ENCODE peak calls at places on chromosome 22, in five cellular contexts. V is GM12878, W is NT2/D1, Z is HepG2, J is H1. O is an unnamed sample.

GRCh38 chr22:44522526-44523170 is 24.6 kb upstream of the RTL6 start:
- DNase-seq in W (no peak), Z (no peak), J (no peak), V (no peak), O (no peak)

GRCh38 chr22:17927062-17927461 is 97.3 kb downstream of the MICAL3 start:
- DNase-seq in Z (no peak), W (no peak), J (no peak), V (no peak), O (no peak)

GRCh38 chr22:27782065-27782464 is 19.5 kb downstream of the MN1 start:
- DNase-seq in V (no peak), J (no peak), W (no peak), Z (no peak), O (no peak)

GRCh38 chr22:38696606-38697005 is 4.1 kb downstream of the JOSD1 start:
- DNase-seq in V (no peak), Z (peak; percentile 53), J (no peak), W (no peak), O (no peak)

GRCh38 chr22:30523646-30524489 is 18.4 kb upstream of the SEC14L4 start:
- DNase-seq in Z (no peak), V (no peak), J (no peak), W (no peak), O (no peak)

GRCh38 chr22:50002791-50003190 is 9.8 kb downstream of the IL17REL start:
- DNase-seq in Z (no peak), W (no peak), V (no peak), J (no peak), O (peak; percentile 2)

GRCh38 chr22:30221121-30221992 is 25.2 kb downstream of the LIF start:
- DNase-seq in J (no peak), V (peak; percentile 56), Z (no peak), W (no peak), O (no peak)

GRCh38 chr22:32204856-32205722 is at the start of gene RFPL2:
- DNase-seq in Z (peak; percentile 61), W (peak; percentile 39), J (no peak), V (no peak), O (peak; percentile 85)

GRCh38 chr22:29070490-29070889 is 2.3 kb upstream of the KREMEN1 start:
- DNase-seq in Z (no peak), V (no peak), J (no peak), W (no peak), O (no peak)

GRCh38 chr22:43823353-43823908 is 11.3 kb upstream of the EFCAB6 start:
- DNase-seq in J (no peak), Z (peak; percentile 61), W (no peak), V (no peak), O (no peak)

GRCh38 chr22:35056486-35056885 is 9.5 kb upstream of the ISX start:
- DNase-seq in Z (no peak), W (no peak), J (no peak), V (no peak), O (no peak)

GRCh38 chr22:20028855-20029549 is 8.1 kb downstream of the TANGO2 start:
- DNase-seq in J (no peak), V (no peak), Z (no peak), W (no peak), O (no peak)

GRCh38 chr22:33605686-33606085 is 314.6 kb downstream of the LARGE1 start:
- DNase-seq in J (no peak), Z (no peak), W (no peak), V (no peak), O (no peak)

GRCh38 chr22:45162531-45162930 is 1.2 kb upstream of the NUP50 start:
- DNase-seq in W (no peak), J (no peak), V (no peak), Z (no peak), O (no peak)

GRCh38 chr22:38041760-38042584 is 15.2 kb upstream of the PICK1 start:
- DNase-seq in Z (no peak), J (no peak), W (no peak), V (no peak), O (no peak)

GRCh38 chr22:43891360-43892182 is at the start of gene PNPLA5:
- DNase-seq in W (no peak), J (no peak), V (no peak), Z (no peak), O (no peak)

GRCh38 chr22:43988116-43988817 is 33.0 kb downstream of the SAMM50 start:
- DNase-seq in V (no peak), Z (no peak), J (no peak), W (no peak), O (no peak)

GRCh38 chr22:50665212-50665611 is 7.4 kb upstream of the SHANK3 start:
- DNase-seq in V (no peak), Z (no peak), J (no peak), W (no peak), O (no peak)

GRCh38 chr22:45235101-45235777 is 5.5 kb downstream of the KIAA0930 start:
- DNase-seq in Z (no peak), V (peak; percentile 81), J (no peak), W (no peak), O (no peak)

GRCh38 chr22:41589260-41589600 is 410 bp downstream of the PMM1 start:
- DNase-seq in W (no peak), Z (no peak), J (peak; percentile 17), V (no peak), O (no peak)

GRCh38 chr22:44364750-44365118 is 52.0 kb upstream of the SHISAL1 start:
- DNase-seq in W (no peak), J (no peak), V (no peak), Z (no peak), O (no peak)

GRCh38 chr22:32142600-32142999 is 16.5 kb downstream of the C22orf42 start:
- DNase-seq in V (no peak), J (no peak), Z (no peak), W (no peak), O (no peak)

GRCh38 chr22:32200752-32201151 is 4.1 kb downstream of the RFPL2 start:
- DNase-seq in V (no peak), W (no peak), J (no peak), Z (no peak), O (no peak)

GRCh38 chr22:31538815-31539214 is 42.5 kb downstream of the SFI1 start:
- DNase-seq in Z (no peak), J (no peak), W (no peak), V (peak; percentile 58), O (no peak)

DNA sequence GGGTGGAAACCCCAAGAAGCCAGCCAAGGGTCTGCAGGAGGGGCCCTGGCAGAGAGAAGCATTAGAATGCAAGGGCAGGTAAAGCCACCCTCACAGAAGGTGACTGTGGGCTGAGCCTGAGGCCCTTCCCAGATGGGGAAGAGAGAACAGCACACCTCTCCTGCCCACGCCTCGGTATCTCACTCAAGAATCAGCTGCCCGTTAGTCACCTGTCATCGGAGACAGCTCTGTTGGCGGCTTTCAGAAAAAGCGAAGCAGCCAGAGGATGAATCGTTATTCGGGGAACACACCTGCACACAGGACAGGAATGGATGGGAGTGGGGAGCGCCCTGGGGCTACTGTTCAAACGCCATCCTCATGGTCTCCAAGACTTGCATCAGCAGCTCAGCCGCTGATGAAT is 21.7 kb upstream of the TMA7B start:
- DNase-seq in V (no peak), Z (no peak), W (no peak), J (no peak), O (no peak)
- TF ChIP-seq SUZ12 in V (no peak), Z (no peak), W (no peak), J (no peak), O (no peak)

DNA sequence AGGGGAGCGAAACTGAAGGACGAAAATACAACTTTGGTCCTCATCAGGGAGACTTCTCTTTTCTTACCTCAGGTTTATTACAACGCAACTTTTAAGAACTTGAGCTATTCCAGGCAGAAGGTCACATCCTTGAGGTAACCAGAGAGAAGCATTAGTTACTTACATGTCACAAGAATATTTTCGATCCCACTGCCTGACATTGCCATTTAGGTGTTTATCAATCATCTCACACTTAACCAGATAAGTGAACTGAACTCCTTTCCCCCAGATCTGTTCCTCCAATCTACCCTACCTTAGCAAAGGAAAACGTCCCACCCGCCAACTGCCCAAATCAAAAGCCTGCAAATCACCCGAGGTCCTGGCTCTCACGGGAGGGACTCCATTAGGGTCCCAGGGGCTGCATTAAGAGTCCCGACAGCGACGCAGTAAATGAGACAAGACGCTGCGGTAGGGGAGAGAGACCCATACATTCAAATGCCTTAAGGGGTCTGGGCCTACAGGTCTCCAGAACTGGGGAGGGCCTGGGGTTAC is 734 bp downstream of the ZNF280B start:
- DNase-seq in V (no peak), J (no peak), W (no peak), Z (no peak), O (peak; percentile 13)
- TF ChIP-seq SUZ12 in V (no peak), J (no peak), W (no peak), Z (no peak), O (no peak)

DNA sequence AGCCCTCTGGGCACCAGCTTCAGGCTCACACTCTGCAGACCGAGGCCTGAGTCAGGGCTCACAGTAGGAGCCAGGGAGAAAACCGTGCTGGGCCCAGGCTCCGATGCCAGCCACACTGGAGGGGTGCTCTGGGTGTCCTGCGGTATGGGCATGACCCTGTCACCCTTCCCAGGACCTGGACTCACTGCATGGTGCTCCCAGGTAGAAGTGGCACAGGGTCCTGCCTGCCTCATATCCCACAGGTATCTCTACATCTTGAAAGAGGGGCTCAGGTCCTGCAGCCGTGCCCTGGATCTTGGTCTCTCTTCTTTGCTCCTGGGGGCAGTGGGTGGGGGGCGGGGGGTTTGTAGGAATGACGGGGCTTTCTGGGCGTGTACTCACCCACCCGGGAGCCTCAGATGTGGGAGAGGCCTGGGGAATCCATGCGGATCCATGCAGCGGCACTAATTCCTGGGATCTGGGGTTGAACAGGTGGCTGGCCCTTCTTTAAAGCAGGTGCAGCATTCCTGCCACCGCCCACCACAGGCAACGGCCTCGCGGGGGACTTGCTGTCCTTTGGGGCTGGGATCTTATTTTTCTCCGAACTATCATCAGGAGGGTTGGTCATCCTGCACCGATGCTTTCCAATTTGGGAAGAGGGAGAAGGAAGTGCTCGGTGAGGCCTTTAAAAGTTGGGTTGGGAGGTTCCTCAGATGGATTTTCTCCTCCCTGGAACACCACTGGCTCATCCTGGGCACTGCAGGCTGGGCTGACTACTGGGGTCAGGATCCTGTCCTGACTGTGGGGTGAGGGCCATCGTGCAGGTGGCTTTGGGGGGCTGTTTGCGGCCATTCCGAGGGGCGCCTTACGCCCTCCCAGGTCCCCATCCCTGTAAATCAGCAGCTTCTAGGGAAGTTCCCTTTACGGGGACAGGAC is 886.4 kb downstream of the BRD1 start:
- DNase-seq in V (no peak), J (no peak), Z (no peak), W (no peak), O (no peak)
- TF ChIP-seq SUZ12 in V (no peak), J (no peak), Z (no peak), W (no peak), O (no peak)

GRCh38 chr22:16838073-16838472 is 12.9 kb upstream of the XKR3 start:
- DNase-seq in J (no peak), Z (no peak), V (no peak), W (no peak), O (no peak)
- TF ChIP-seq SUZ12 in J (no peak), Z (no peak), V (no peak), W (no peak), O (no peak)

GRCh38 chr22:40187389-40187788 is 9.7 kb downstream of the TNRC6B start:
- DNase-seq in V (no peak), Z (no peak), W (no peak), J (no peak), O (no peak)
- TF ChIP-seq SUZ12 in V (no peak), Z (no peak), W (no peak), J (no peak), O (no peak)

DNA sequence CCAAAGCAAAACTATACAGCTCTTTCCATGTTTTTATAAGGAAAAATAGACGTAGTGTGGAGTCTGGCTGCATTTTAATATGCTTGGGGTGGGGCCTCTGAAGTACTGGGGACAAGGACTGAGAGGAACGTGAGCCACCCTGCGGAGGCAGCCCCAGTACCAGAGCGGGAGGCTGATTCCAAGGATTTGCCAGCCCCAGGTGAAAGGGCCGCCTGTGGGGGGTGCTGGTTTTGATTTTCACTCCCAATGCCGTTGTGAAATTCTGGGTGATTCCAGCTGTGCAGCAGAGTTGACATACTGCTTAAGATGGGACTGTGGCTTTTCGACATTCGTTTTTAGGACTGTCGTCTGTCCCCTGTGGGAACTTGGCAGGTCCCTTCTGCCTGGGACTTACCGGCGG is 370.8 kb downstream of the TBC1D22A start:
- DNase-seq in V (no peak), W (no peak), J (no peak), Z (no peak), O (no peak)
- TF ChIP-seq SUZ12 in V (no peak), W (no peak), J (no peak), Z (no peak), O (no peak)